ENCODE peak calls at places on chromosomes 12 and 14, in six cellular contexts. One of them, this sample, is unnamed.

GRCh38 chr12:47900480-47901129 is 4.2 kb downstream of the VDR start:
- DNase-seq in GM23338: peak; percentile 49
- DNase-seq in heart right ventricle: no peak
- DNase-seq in SK-N-SH: no peak
- DNase-seq in adrenal gland: no peak
- DNase-seq in body of pancreas: peak; percentile 36
- DNase-seq in this sample: no peak

GRCh38 chr14:92680781-92681650 is 67.4 kb downstream of the LGMN start:
- DNase-seq in GM23338: peak; percentile 84
- DNase-seq in heart right ventricle: peak; percentile 77
- DNase-seq in SK-N-SH: peak; percentile 79
- DNase-seq in adrenal gland: peak; percentile 71
- DNase-seq in body of pancreas: peak; percentile 67
- DNase-seq in this sample: peak; percentile 82

GRCh38 chr14:26074892-26075291 is 522.9 kb downstream of the NOVA1 start:
- DNase-seq in GM23338: no peak
- DNase-seq in heart right ventricle: no peak
- DNase-seq in SK-N-SH: no peak
- DNase-seq in adrenal gland: no peak
- DNase-seq in body of pancreas: no peak
- DNase-seq in this sample: no peak

GRCh38 chr12:126353604-126354003 is 1288.4 kb downstream of the AACS start:
- DNase-seq in GM23338: no peak
- DNase-seq in heart right ventricle: no peak
- DNase-seq in SK-N-SH: no peak
- DNase-seq in adrenal gland: no peak
- DNase-seq in body of pancreas: no peak
- DNase-seq in this sample: no peak

GRCh38 chr14:60485600-60486251 is at the start of gene C14orf39:
- DNase-seq in GM23338: peak; percentile 84
- DNase-seq in heart right ventricle: no peak
- DNase-seq in SK-N-SH: peak; percentile 84
- DNase-seq in adrenal gland: no peak
- DNase-seq in body of pancreas: no peak
- DNase-seq in this sample: peak; percentile 78

GRCh38 chr14:85549697-85550096 is 19.8 kb downstream of the FLRT2 start:
- DNase-seq in GM23338: no peak
- DNase-seq in heart right ventricle: no peak
- DNase-seq in SK-N-SH: no peak
- DNase-seq in adrenal gland: no peak
- DNase-seq in body of pancreas: no peak
- DNase-seq in this sample: no peak

GRCh38 chr12:115078988-115079387 is 395.0 kb upstream of the TBX3 start:
- DNase-seq in GM23338: no peak
- DNase-seq in heart right ventricle: no peak
- DNase-seq in SK-N-SH: no peak
- DNase-seq in adrenal gland: no peak
- DNase-seq in body of pancreas: no peak
- DNase-seq in this sample: no peak

GRCh38 chr12:42421844-42422779 is 96.1 kb downstream of the PPHLN1 start:
- DNase-seq in GM23338: no peak
- DNase-seq in heart right ventricle: no peak
- DNase-seq in SK-N-SH: peak; percentile 37
- DNase-seq in adrenal gland: no peak
- DNase-seq in body of pancreas: no peak
- DNase-seq in this sample: no peak

GRCh38 chr12:25689996-25690501 is 137.0 kb upstream of the LMNTD1 start:
- DNase-seq in GM23338: no peak
- DNase-seq in heart right ventricle: peak; percentile 52
- DNase-seq in SK-N-SH: peak; percentile 79
- DNase-seq in adrenal gland: peak; percentile 78
- DNase-seq in body of pancreas: peak; percentile 52
- DNase-seq in this sample: peak; percentile 76

GRCh38 chr12:9870311-9870866 is 1.2 kb upstream of the CLEC2B start:
- DNase-seq in GM23338: no peak
- DNase-seq in heart right ventricle: no peak
- DNase-seq in SK-N-SH: no peak
- DNase-seq in adrenal gland: no peak
- DNase-seq in body of pancreas: no peak
- DNase-seq in this sample: peak; percentile 40

GRCh38 chr12:122423258-122424165 is 1.0 kb upstream of the CLIP1 start:
- DNase-seq in GM23338: peak; percentile 69
- DNase-seq in heart right ventricle: peak; percentile 11
- DNase-seq in SK-N-SH: peak; percentile 60
- DNase-seq in adrenal gland: peak; percentile 28
- DNase-seq in body of pancreas: no peak
- DNase-seq in this sample: peak; percentile 22

GRCh38 chr12:122422769-122423257 is 344 bp upstream of the CLIP1 start:
- DNase-seq in GM23338: peak; percentile 61
- DNase-seq in heart right ventricle: no peak
- DNase-seq in SK-N-SH: no peak
- DNase-seq in adrenal gland: peak; percentile 64
- DNase-seq in body of pancreas: peak; percentile 38
- DNase-seq in this sample: peak; percentile 19

GRCh38 chr12:122421263-122421814 is 1.1 kb downstream of the CLIP1 start:
- DNase-seq in GM23338: no peak
- DNase-seq in heart right ventricle: peak; percentile 28
- DNase-seq in SK-N-SH: peak; percentile 66
- DNase-seq in adrenal gland: peak; percentile 70
- DNase-seq in body of pancreas: peak; percentile 58
- DNase-seq in this sample: peak; percentile 69

GRCh38 chr12:122421815-122422737 is at the start of gene CLIP1:
- DNase-seq in GM23338: peak; percentile 84
- DNase-seq in heart right ventricle: peak; percentile 71
- DNase-seq in SK-N-SH: peak; percentile 87
- DNase-seq in adrenal gland: peak; percentile 67
- DNase-seq in body of pancreas: peak; percentile 76
- DNase-seq in this sample: peak; percentile 68

DNA sequence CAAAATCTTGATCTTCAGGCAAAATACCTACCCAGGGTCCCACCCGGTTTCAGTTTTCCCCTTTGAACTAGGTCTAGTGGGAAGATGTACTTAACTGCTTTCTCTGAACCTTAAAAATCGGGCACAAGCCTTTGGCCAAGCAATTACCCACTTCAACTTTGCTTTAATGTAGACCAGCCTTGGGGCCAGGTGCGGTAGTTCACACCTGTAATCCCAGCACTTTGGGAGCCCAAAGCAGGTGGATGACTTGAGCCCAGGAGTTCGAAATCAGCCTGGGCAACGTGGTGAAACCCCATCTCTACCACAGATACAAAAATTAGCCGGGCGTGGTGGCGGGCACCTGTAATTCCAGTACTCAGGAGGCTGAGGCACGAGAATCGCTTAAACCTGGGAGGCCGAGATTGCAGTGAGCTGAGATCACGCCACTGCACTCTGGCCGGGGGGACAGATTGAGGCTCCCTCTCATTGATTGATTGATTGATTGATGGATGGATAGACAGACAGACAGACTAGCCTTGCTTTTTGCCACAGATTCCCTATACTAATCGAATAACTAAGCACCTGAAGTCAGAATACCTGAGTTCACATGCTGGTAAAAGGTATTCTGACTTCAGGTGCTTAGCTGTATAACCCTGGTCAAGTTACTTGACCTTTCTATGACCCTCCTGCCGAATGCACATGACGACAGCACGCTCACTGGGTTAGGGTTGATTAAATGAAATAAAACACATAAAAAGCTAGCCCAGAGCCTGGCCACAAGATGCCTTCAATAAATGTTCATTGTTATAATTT is 1.8 kb downstream of the CLIP1 start:
- DNase-seq in GM23338: no peak
- DNase-seq in heart right ventricle: no peak
- DNase-seq in SK-N-SH: no peak
- DNase-seq in adrenal gland: no peak
- DNase-seq in body of pancreas: peak; percentile 33
- DNase-seq in this sample: no peak
- TF ChIP-seq CTCF in GM23338: no peak
- TF ChIP-seq CTCF in heart right ventricle: no peak
- TF ChIP-seq CTCF in SK-N-SH: no peak
- TF ChIP-seq CTCF in adrenal gland: no peak
- TF ChIP-seq CTCF in body of pancreas: no peak
- TF ChIP-seq CTCF in this sample: no peak

GRCh38 chr14:69573841-69574265 is 818 bp downstream of the CCDC177 start:
- DNase-seq in GM23338: peak; percentile 61
- DNase-seq in heart right ventricle: no peak
- DNase-seq in SK-N-SH: no peak
- DNase-seq in adrenal gland: no peak
- DNase-seq in body of pancreas: no peak
- DNase-seq in this sample: no peak

GRCh38 chr14:69571879-69572633 is 2.6 kb downstream of the CCDC177 start:
- DNase-seq in GM23338: peak; percentile 78
- DNase-seq in heart right ventricle: no peak
- DNase-seq in SK-N-SH: peak; percentile 84
- DNase-seq in adrenal gland: peak; percentile 20
- DNase-seq in body of pancreas: peak; percentile 30
- DNase-seq in this sample: peak; percentile 52

GRCh38 chr14:69572634-69573135 is 2.0 kb downstream of the CCDC177 start:
- DNase-seq in GM23338: peak; percentile 21
- DNase-seq in heart right ventricle: no peak
- DNase-seq in SK-N-SH: no peak
- DNase-seq in adrenal gland: no peak
- DNase-seq in body of pancreas: no peak
- DNase-seq in this sample: no peak

GRCh38 chr14:69574266-69574953 is at the start of gene CCDC177:
- DNase-seq in GM23338: peak; percentile 89
- DNase-seq in heart right ventricle: peak; percentile 53
- DNase-seq in SK-N-SH: peak; percentile 88
- DNase-seq in adrenal gland: peak; percentile 54
- DNase-seq in body of pancreas: peak; percentile 62
- DNase-seq in this sample: peak; percentile 58

DNA sequence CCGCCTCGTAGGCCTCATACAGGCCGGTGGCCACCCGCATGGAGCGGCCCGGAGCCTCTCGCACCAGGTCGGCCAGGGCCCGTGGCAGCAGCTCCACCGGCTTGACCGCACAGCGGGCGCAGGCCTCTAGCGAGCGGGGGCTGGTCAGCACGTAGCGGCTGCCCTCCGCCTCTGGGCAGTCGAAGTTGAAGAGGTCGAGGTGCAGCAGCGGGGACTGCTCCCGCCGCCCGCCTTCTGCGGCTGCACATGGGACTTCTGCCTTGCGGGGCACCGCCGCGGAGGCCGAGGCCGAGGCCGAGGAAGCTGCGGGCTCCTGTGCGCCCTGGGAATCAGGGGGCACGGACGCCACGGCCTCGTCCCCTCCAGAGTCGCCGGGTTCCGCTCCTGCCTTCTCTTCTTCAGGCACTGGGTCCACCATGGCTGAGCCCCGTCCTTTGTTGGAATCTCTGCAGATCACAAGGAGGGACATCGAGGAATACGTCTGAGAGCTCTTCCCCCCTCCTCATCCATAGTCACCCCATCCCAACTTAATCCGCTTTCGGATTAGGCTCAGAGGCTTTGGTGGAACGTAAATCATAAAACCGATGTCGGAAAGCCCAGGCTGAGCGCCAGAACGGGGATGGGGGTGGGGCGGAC is 1.3 kb downstream of the CCDC177 start:
- DNase-seq in GM23338: peak; percentile 13
- DNase-seq in heart right ventricle: no peak
- DNase-seq in SK-N-SH: peak; percentile 19
- DNase-seq in adrenal gland: no peak
- DNase-seq in body of pancreas: no peak
- DNase-seq in this sample: no peak
- H3K4me3 ChIP-seq in GM23338: peak overlapping the region; percentile 58
- H3K4me3 ChIP-seq in heart right ventricle: peak overlapping the region; percentile 39
- H3K4me3 ChIP-seq in SK-N-SH: no peak overlapping the region
- H3K4me3 ChIP-seq in adrenal gland: no peak overlapping the region
- H3K4me3 ChIP-seq in body of pancreas: no peak overlapping the region
- H3K4me3 ChIP-seq in this sample: peak overlapping the region; percentile 36

DNA sequence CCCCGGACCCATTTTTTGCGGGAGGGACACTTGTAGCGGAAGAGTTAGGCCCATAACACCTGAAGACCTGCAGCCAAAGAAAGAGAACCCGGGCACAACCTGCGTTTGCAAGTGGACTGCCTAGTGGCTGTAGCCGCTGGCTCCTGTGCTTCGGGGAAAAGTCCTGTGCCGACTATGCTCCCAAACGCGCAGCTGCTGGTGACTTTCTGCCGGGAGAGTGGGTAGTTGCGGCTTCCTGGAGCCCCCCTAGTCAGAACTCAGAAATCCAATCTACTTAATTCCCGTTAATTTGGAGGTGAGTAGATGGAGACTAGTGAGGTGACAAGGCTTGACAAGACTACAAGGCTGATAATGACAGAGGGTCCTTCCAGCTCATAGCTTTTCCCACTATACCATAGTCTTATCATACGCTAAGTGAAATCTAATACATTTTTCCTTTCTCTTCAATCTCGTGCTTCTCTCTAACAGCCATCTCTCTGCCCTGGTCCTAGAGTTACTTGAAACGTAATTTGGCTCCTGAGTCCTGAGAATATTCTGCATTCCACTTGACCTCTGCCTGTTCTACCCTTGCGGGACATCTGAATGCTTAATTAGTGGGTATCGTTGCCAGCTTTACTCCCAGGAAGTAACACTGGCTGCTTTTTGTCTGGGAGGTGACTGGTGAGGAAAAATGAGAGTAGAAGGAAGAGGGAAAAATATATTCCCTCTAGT is 535 bp downstream of the MTHFD1 start:
- DNase-seq in GM23338: peak; percentile 48
- DNase-seq in heart right ventricle: peak; percentile 40
- DNase-seq in SK-N-SH: peak; percentile 10
- DNase-seq in adrenal gland: peak; percentile 39
- DNase-seq in body of pancreas: no peak
- DNase-seq in this sample: peak; percentile 44
- H3K4me1 ChIP-seq in GM23338: peaks cover 9% of the 10 kb centered on the region
- H3K4me1 ChIP-seq in heart right ventricle: peaks cover 23% of the 10 kb centered on the region
- H3K4me1 ChIP-seq in SK-N-SH: peaks cover 8% of the 10 kb centered on the region
- H3K4me1 ChIP-seq in adrenal gland: peaks cover 12% of the 10 kb centered on the region
- H3K4me1 ChIP-seq in body of pancreas: peaks cover 26% of the 10 kb centered on the region
- H3K4me1 ChIP-seq in this sample: peaks cover 6% of the 10 kb centered on the region

DNA sequence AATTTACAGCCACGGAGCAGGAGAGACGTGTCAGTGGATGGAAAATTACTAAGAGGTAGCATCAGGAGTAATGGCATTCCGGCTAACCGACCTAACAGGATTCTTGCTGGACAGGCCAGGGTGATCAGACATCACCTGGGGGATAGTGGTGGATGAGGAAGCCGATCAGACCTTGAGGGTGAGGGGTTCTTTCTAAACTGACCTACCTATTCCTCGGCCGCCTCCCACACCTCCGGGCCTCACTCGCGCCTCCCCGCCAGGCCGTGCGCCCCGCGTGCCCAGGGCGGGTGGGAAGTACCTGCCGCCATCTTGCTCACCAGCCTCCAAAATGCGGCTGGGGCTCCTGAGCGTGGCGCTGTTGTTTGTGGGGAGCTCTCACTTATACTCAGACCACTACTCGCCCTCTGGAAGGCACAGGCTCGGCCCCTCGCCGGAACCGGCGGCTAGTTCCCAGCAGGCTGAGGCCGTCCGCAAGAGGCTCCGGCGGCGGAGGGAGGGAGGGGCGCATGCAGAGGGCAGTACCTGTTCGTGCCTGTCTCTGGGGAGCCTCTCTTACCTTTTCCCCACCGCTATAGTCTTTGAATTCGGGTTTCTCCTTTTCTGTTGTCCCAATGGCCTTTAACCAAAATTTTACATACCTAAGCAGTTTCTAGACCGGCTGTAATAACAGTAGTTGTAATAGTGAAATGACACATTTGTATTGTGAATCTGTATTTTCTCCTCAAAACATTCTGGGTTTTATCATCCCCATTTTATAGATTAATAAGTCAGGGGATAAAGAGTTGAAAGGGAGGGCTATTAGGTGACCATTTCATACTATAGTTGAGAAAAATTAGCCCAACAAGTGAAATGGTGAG is at the start of gene TMPRSS12:
- DNase-seq in GM23338: peak; percentile 82
- DNase-seq in heart right ventricle: peak; percentile 16
- DNase-seq in SK-N-SH: no peak
- DNase-seq in adrenal gland: peak; percentile 64
- DNase-seq in body of pancreas: peak; percentile 40
- DNase-seq in this sample: peak; percentile 59
- TF ChIP-seq CTCF in GM23338: peak; percentile 63
- TF ChIP-seq CTCF in heart right ventricle: no peak
- TF ChIP-seq CTCF in SK-N-SH: no peak
- TF ChIP-seq CTCF in adrenal gland: no peak
- TF ChIP-seq CTCF in body of pancreas: peak; percentile 17
- TF ChIP-seq CTCF in this sample: no peak

This sample was measured in testis.